ENCODE peak calls at places on chromosomes 12 and 14, in five cellular contexts. P is right lobe of liver, U is lower leg skin, Y is adrenal gland, T is H1. O is an unnamed sample.

GRCh38 chr12:49889361-49890095 is 14.2 kb downstream of the FAIM2 start:
- DNase-seq in U (no peak), Y (no peak), P (no peak), T (no peak), O (peak)

GRCh38 chr14:51370758-51371386 is 130.8 kb downstream of the TMX1 start:
- DNase-seq in P (no peak), T (no peak), U (no peak), Y (no peak), O (no peak)

GRCh38 chr12:106583578-106584103 is 837 bp downstream of the RFX4 start:
- DNase-seq in Y (no peak), T (peak), U (no peak), P (no peak), O (no peak)

GRCh38 chr14:69636051-69636639 is 24.7 kb downstream of the SUSD6 start:
- DNase-seq in Y (no peak), P (no peak), U (no peak), T (no peak), O (no peak)

GRCh38 chr12:20339060-20339459 is 29.3 kb upstream of the PDE3A start:
- DNase-seq in Y (no peak), U (no peak), P (no peak), T (no peak), O (no peak)

GRCh38 chr12:56863789-56864188 is 70.4 kb downstream of the SDR9C7 start:
- DNase-seq in P (no peak), U (no peak), T (no peak), Y (no peak), O (no peak)

GRCh38 chr12:120100630-120101029 is 15.9 kb downstream of the RAB35 start:
- DNase-seq in T (no peak), Y (peak), U (no peak), P (peak), O (peak)

GRCh38 chr12:49984476-49984890 is 11.7 kb downstream of the AQP6 start:
- DNase-seq in Y (no peak), U (no peak), T (no peak), P (no peak), O (no peak)

GRCh38 chr14:37116933-37117844 is 55.2 kb downstream of the SLC25A21 start:
- DNase-seq in U (no peak), T (no peak), P (no peak), Y (no peak), O (no peak)

GRCh38 chr12:34206061-34206785 is 183.9 kb downstream of the ALG10 start:
- DNase-seq in P (no peak), Y (no peak), U (no peak), T (no peak), O (no peak)

GRCh38 chr14:100674428-100674827 is 52.3 kb upstream of the DLK1 start:
- DNase-seq in P (no peak), T (no peak), U (no peak), Y (no peak), O (no peak)

GRCh38 chr14:71551291-71551955 is 380.8 kb upstream of the RGS6 start:
- DNase-seq in T (no peak), P (no peak), Y (no peak), U (no peak), O (no peak)

GRCh38 chr12:13630354-13630753 is 351.0 kb downstream of the GRIN2B start:
- DNase-seq in T (no peak), U (no peak), Y (no peak), P (no peak), O (no peak)

GRCh38 chr12:69648476-69648875 is 37.8 kb upstream of the LRRC10 start:
- DNase-seq in T (no peak), Y (no peak), P (no peak), U (no peak), O (no peak)

GRCh38 chr12:95304673-95305198 is 87.1 kb downstream of the VEZT start:
- DNase-seq in P (no peak), U (no peak), T (no peak), Y (no peak), O (no peak)

GRCh38 chr12:108553799-108554198 is 7.2 kb downstream of the SART3 start:
- DNase-seq in U (no peak), P (no peak), Y (no peak), T (no peak), O (no peak)

GRCh38 chr12:17284873-17285272 is 678.9 kb upstream of the LMO3 start:
- DNase-seq in U (no peak), T (no peak), P (no peak), Y (no peak), O (no peak)

GRCh38 chr12:49557917-49558215 is 10.1 kb downstream of the MCRS1 start:
- DNase-seq in Y (no peak), U (no peak), T (no peak), P (no peak), O (no peak)

DNA sequence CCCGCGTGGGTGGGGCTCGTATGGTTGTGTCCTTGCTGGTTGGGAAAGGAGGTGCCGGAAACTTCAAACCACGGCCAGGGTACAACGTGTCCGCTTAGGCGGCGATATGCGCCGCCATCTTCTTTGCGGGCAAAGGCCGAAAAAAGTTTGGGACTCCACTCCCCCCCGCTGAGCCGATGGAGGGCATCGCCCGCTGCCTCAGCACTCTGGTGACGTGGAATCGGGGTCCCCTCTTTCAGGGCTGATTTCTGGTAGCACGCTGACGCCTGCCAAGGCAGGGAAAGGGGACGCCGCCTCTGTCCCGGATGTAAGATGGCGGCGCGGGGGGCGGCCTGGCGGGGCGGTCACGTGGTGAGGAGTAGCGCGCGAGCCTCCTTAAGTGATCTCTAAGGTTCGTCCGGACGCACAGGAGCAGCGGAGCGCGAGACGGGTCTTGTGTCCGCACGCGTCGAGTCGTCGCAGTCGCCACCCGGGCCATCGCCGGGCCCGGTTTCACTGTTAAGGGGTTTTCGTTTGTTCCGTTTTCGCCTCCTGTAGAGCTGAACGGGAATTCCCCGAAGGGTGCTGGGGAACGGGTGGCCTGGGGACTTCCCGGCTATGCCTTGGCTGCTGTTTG is 135.9 kb downstream of the MON2 start:
- DNase-seq in P (peak), T (peak), U (peak), Y (peak), O (peak)
- TF ChIP-seq POLR2A in P (no peak), T (peak), U (no peak), Y (peak), O (peak)

GRCh38 chr14:22560638-22561365 is 28.2 kb downstream of the DAD1 start:
- DNase-seq in Y (no peak), T (no peak), U (no peak), P (no peak), O (no peak)

GRCh38 chr14:22559041-22559440 is 30.0 kb downstream of the DAD1 start:
- DNase-seq in T (no peak), U (no peak), P (no peak), Y (no peak), O (no peak)

GRCh38 chr14:22561661-22562579 is 27.1 kb downstream of the DAD1 start:
- DNase-seq in P (no peak), U (no peak), T (no peak), Y (no peak), O (no peak)

GRCh38 chr14:22563987-22564386 is 25.0 kb downstream of the DAD1 start:
- DNase-seq in P (no peak), T (no peak), U (no peak), Y (no peak), O (no peak)

GRCh38 chr14:22561366-22561660 is 27.7 kb downstream of the DAD1 start:
- DNase-seq in U (no peak), Y (no peak), P (no peak), T (no peak), O (no peak)
- H3K4me3 ChIP-seq in U (no peak), Y (no peak), P (no peak), T (no peak), O (no peak)

GRCh38 chr12:93591137-93591868 is 18.8 kb downstream of the SOCS2 start:
- DNase-seq in P (peak), Y (peak), T (no peak), U (peak), O (peak)
- TF ChIP-seq POLR2A in P (peak), Y (peak), T (peak), U (no peak), O (peak)

GRCh38 chr12:89948266-89949175 is 239.9 kb upstream of the ATP2B1 start:
- DNase-seq in U (no peak), P (no peak), Y (no peak), T (no peak), O (no peak)

GRCh38 chr12:89949457-89950195 is 241.0 kb upstream of the ATP2B1 start:
- DNase-seq in Y (no peak), P (no peak), T (no peak), U (no peak), O (no peak)

GRCh38 chr12:89945123-89945522 is 236.5 kb upstream of the ATP2B1 start:
- DNase-seq in P (no peak), Y (no peak), T (no peak), U (no peak), O (no peak)

GRCh38 chr12:89946518-89946917 is 237.9 kb upstream of the ATP2B1 start:
- DNase-seq in Y (no peak), P (no peak), T (no peak), U (no peak), O (no peak)

DNA sequence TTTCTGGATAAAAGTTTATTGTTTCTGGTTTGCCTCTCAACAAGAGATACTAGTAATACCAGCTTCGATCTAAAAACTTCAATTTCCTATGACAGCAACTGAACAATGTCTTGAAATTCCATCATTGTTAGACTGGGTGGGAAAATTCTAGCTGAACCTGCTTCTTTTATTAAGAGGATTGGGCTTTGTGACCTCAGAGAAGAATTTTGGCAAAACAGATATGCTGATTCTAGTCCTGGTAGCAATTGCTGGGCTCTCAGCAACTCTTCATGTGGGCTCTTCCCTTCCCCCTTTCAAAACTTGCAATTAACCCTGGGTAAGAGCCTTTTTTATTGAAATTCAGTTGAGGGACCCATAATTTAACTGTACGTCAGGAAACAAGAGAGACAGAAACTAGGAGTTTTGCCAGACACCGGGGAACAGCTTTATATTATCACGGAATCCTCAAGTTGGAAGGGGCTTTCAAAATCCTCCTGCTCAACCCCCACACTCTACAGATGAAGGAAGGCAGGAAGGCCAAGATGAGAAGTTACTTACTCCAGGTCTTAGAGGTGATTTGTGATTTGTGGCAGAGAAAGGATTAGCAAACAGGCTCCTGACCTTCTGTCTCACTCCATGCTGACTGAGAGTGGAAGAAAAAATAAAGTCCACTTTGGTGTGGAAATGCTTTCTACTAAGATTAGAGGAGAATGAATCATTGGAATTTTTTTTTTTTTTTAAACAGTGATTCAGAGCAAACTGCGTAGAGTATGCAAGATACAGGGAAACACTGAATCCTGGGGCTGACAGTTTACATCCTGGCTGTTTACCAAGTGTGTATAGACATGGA is 239.0 kb upstream of the ATP2B1 start:
- DNase-seq in P (no peak), Y (peak), T (no peak), U (no peak), O (no peak)
- H3K4me3 ChIP-seq in P (no peak), Y (no peak), T (no peak), U (no peak), O (no peak)

GRCh38 chr12:30763053-30763452 is 8.3 kb upstream of the CAPRIN2 start:
- DNase-seq in Y (no peak), T (no peak), P (no peak), U (no peak), O (no peak)
- TF ChIP-seq POLR2A in Y (no peak), T (no peak), P (no peak), U (no peak), O (no peak)

GRCh38 chr14:49774111-49774510 is 6.2 kb downstream of the KLHDC2 start:
- DNase-seq in P (no peak), U (no peak), T (no peak), Y (no peak), O (no peak)

GRCh38 chr14:49783394-49784010 is 15.5 kb downstream of the KLHDC2 start:
- DNase-seq in Y (no peak), P (no peak), U (no peak), T (no peak), O (no peak)

GRCh38 chr14:49778421-49778820 is 10.5 kb downstream of the KLHDC2 start:
- DNase-seq in Y (no peak), P (no peak), T (no peak), U (no peak), O (no peak)
- H3K4me3 ChIP-seq in Y (no peak), P (no peak), T (no peak), U (no peak), O (no peak)

O was measured in sigmoid colon.